ENCODE peak calls at places on chromosomes 5 and 9, in nine cellular contexts. F, K, Y, S, U, O, N, R and Q are unnamed samples.
A peak's percentile ranks its signal among the peaks of the same experiment; 100 is the strongest.

GRCh38 chr9:131799177-131799823 is 59.4 kb upstream of the RAPGEF1 start:
- DNase-seq in K (no peak), S (peak; percentile 56), Y (peak; percentile 57), O (peak; percentile 41), F (peak; percentile 5), N (peak; percentile 44), U (no peak), R (no peak), Q (no peak)

GRCh38 chr5:170000155-170000554 is 19.9 kb upstream of the INSYN2B start:
- DNase-seq in O (no peak), Y (no peak), K (no peak), R (no peak), S (no peak), F (no peak), U (no peak), N (no peak), Q (no peak)

GRCh38 chr9:116087246-116087645 is 66.3 kb upstream of the PAPPA start:
- DNase-seq in K (no peak), F (no peak), O (no peak), N (peak; percentile 96), U (no peak), S (peak; percentile 39), R (no peak), Y (peak; percentile 13), Q (peak; percentile 59)

GRCh38 chr9:87338075-87338989 is 159.3 kb upstream of the DAPK1 start:
- DNase-seq in U (no peak), F (no peak), R (no peak), S (no peak), Y (no peak), K (no peak), O (no peak), N (no peak), Q (no peak)

GRCh38 chr9:138021251-138022056 is 143.9 kb downstream of the CACNA1B start:
- DNase-seq in N (no peak), Y (no peak), F (no peak), S (no peak), R (no peak), O (peak; percentile 11), K (no peak), U (peak; percentile 88), Q (no peak)

GRCh38 chr5:181041043-181041442 is 977 bp downstream of the BTNL9 start:
- DNase-seq in S (no peak), K (no peak), R (no peak), U (no peak), Y (no peak), F (no peak), O (no peak), N (no peak), Q (no peak)

GRCh38 chr9:91700475-91700874 is 249.6 kb downstream of the ROR2 start:
- DNase-seq in S (no peak), Y (no peak), R (no peak), K (no peak), U (no peak), N (no peak), F (no peak), O (no peak), Q (no peak)

GRCh38 chr9:14096182-14096922 is 217.6 kb downstream of the NFIB start:
- DNase-seq in O (no peak), S (no peak), F (peak; percentile 38), N (peak; percentile 68), R (no peak), K (no peak), U (no peak), Y (peak; percentile 40), Q (peak; percentile 46)

GRCh38 chr5:106311230-106311629 is 1359.5 kb downstream of the EFNA5 start:
- DNase-seq in U (no peak), K (no peak), O (no peak), Y (no peak), R (no peak), F (no peak), N (peak; percentile 45), S (peak; percentile 11), Q (no peak)

GRCh38 chr9:93826209-93826608 is 128.9 kb downstream of the BARX1 start:
- DNase-seq in O (peak; percentile 38), N (no peak), F (no peak), K (no peak), Y (no peak), R (no peak), U (peak; percentile 87), S (no peak), Q (no peak)

GRCh38 chr5:149834246-149834855 is 104.2 kb downstream of the PPARGC1B start:
- DNase-seq in R (no peak), F (peak; percentile 75), Y (peak; percentile 62), N (peak; percentile 93), K (peak; percentile 33), U (no peak), O (peak; percentile 46), S (peak; percentile 94), Q (peak; percentile 56)